ENCODE peak calls at places on chromosome X, in nine cellular contexts. V, N, L, G, T, Z, C, O and D are unnamed samples.

GRCh38 chrX:10516781-10517322 is 103.5 kb downstream of the MID1 start:
- DNase-seq in V (no peak), N (no peak), L (no peak), G (no peak), T (no peak), Z (no peak), C (no peak), O (no peak), D (no peak)

GRCh38 chrX:17075004-17075403 is 128.5 kb downstream of the REPS2 start:
- DNase-seq in V (no peak), N (peak), L (no peak), G (no peak), T (no peak), Z (no peak), C (no peak), O (no peak), D (no peak)

GRCh38 chrX:41543022-41543421 is 95.9 kb downstream of the NYX start:
- DNase-seq in V (no peak), N (no peak), L (no peak), G (no peak), T (no peak), Z (no peak), C (no peak), O (no peak), D (no peak)

GRCh38 chrX:40090050-40090804 is 7.5 kb downstream of the BCOR start:
- DNase-seq in V (peak), N (no peak), L (peak), G (no peak), T (no peak), Z (peak), C (no peak), O (no peak), D (no peak)

GRCh38 chrX:10119399-10119990 is 37.3 kb upstream of the CLCN4 start:
- DNase-seq in V (peak), N (peak), L (peak), G (peak), T (peak), Z (peak), C (peak), O (no peak), D (peak)

GRCh38 chrX:11757729-11758399 is at the start of gene MSL3:
- DNase-seq in V (peak), N (peak), L (peak), G (peak), T (no peak), Z (peak), C (peak), O (peak), D (peak)

GRCh38 chrX:42247241-42247640 is 323.9 kb upstream of the CASK start:
- DNase-seq in V (no peak), N (peak), L (no peak), G (no peak), T (no peak), Z (no peak), C (no peak), O (no peak), D (no peak)

GRCh38 chrX:22349116-22349515 is 76.4 kb downstream of the CBLL2 start:
- DNase-seq in V (no peak), N (peak), L (no peak), G (no peak), T (no peak), Z (no peak), C (no peak), O (no peak), D (no peak)

GRCh38 chrX:29466441-29466840 is 748.9 kb upstream of the MAGEB2 start:
- DNase-seq in V (no peak), N (no peak), L (no peak), G (no peak), T (no peak), Z (no peak), C (no peak), O (no peak), D (no peak)

GRCh38 chrX:38156838-38157237 is 63.8 kb downstream of the SRPX start:
- DNase-seq in V (no peak), N (no peak), L (no peak), G (no peak), T (no peak), Z (no peak), C (no peak), O (no peak), D (no peak)

GRCh38 chrX:47574609-47575325 is 7.5 kb upstream of the TIMP1 start:
- DNase-seq in V (peak), N (no peak), L (no peak), G (no peak), T (no peak), Z (no peak), C (peak), O (no peak), D (no peak)

GRCh38 chrX:21374994-21375794 is 976 bp downstream of the CNKSR2 start:
- DNase-seq in V (no peak), N (no peak), L (no peak), G (peak), T (no peak), Z (peak), C (no peak), O (peak), D (peak)

GRCh38 chrX:103640401-103641155 is 11.8 kb downstream of the TCEAL1 start:
- DNase-seq in V (peak), N (peak), L (no peak), G (no peak), T (no peak), Z (no peak), C (no peak), O (no peak), D (no peak)

GRCh38 chrX:143296521-143296920 is 220.8 kb downstream of the SPANXN3 start:
- DNase-seq in V (no peak), N (no peak), L (no peak), G (no peak), T (no peak), Z (no peak), C (no peak), O (no peak), D (no peak)

GRCh38 chrX:103918050-103918449 is 44.4 kb upstream of the TMSB15B start:
- DNase-seq in V (peak), N (peak), L (peak), G (peak), T (no peak), Z (peak), C (peak), O (peak), D (peak)

GRCh38 chrX:108573136-108573535 is 133.5 kb downstream of the COL4A5 start:
- DNase-seq in V (no peak), N (no peak), L (no peak), G (no peak), T (no peak), Z (no peak), C (no peak), O (no peak), D (no peak)

GRCh38 chrX:107629533-107629909 is 1.2 kb downstream of the PRPS1 start:
- DNase-seq in V (peak), N (peak), L (no peak), G (no peak), T (no peak), Z (no peak), C (peak), O (no peak), D (no peak)

GRCh38 chrX:1534321-1535168 is 2.4 kb downstream of the P2RY8 start:
- DNase-seq in V (no peak), N (no peak), L (peak), G (no peak), T (no peak), Z (peak), C (peak), O (no peak), D (no peak)

GRCh38 chrX:97743014-97743413 is 859.3 kb downstream of the RPA4 start:
- DNase-seq in V (no peak), N (no peak), L (no peak), G (no peak), T (no peak), Z (peak), C (peak), O (no peak), D (no peak)

GRCh38 chrX:154485150-154486051 is 1.0 kb downstream of the UBL4A start:
- DNase-seq in V (no peak), N (no peak), L (no peak), G (no peak), T (no peak), Z (peak), C (no peak), O (no peak), D (no peak)

GRCh38 chrX:123603516-123603915 is 129.3 kb downstream of the THOC2 start:
- DNase-seq in V (no peak), N (no peak), L (no peak), G (no peak), T (no peak), Z (no peak), C (no peak), O (no peak), D (no peak)

GRCh38 chrX:47662144-47662657 is 3.2 kb upstream of the UXT start:
- DNase-seq in V (peak), N (peak), L (no peak), G (no peak), T (peak), Z (no peak), C (peak), O (no peak), D (no peak)

GRCh38 chrX:133440081-133440796 is 24.9 kb upstream of the GPC4 start:
- DNase-seq in V (no peak), N (no peak), L (no peak), G (no peak), T (no peak), Z (no peak), C (no peak), O (no peak), D (no peak)

GRCh38 chrX:100413231-100413630 is 3.2 kb upstream of the PCDH19 start:
- DNase-seq in V (peak), N (peak), L (no peak), G (no peak), T (peak), Z (peak), C (peak), O (no peak), D (peak)

GRCh38 chrX:23832750-23833149 is 49.8 kb downstream of the SAT1 start:
- DNase-seq in V (no peak), N (no peak), L (no peak), G (no peak), T (no peak), Z (no peak), C (no peak), O (no peak), D (no peak)

GRCh38 chrX:115988825-115989224 is 181.7 kb upstream of the AGTR2 start:
- DNase-seq in V (peak), N (no peak), L (no peak), G (no peak), T (no peak), Z (no peak), C (peak), O (no peak), D (no peak)

GRCh38 chrX:56066016-56066415 is 166.1 kb upstream of the KLF8 start:
- DNase-seq in V (no peak), N (no peak), L (peak), G (no peak), T (no peak), Z (no peak), C (no peak), O (no peak), D (no peak)

GRCh38 chrX:133523094-133523493 is 107.8 kb upstream of the GPC4 start:
- DNase-seq in V (no peak), N (peak), L (no peak), G (no peak), T (no peak), Z (no peak), C (no peak), O (peak), D (no peak)

GRCh38 chrX:12974217-12974796 is 603 bp upstream of the TMSB4X start:
- DNase-seq in V (peak), N (peak), L (peak), G (no peak), T (no peak), Z (peak), C (peak), O (peak), D (peak)

DNA sequence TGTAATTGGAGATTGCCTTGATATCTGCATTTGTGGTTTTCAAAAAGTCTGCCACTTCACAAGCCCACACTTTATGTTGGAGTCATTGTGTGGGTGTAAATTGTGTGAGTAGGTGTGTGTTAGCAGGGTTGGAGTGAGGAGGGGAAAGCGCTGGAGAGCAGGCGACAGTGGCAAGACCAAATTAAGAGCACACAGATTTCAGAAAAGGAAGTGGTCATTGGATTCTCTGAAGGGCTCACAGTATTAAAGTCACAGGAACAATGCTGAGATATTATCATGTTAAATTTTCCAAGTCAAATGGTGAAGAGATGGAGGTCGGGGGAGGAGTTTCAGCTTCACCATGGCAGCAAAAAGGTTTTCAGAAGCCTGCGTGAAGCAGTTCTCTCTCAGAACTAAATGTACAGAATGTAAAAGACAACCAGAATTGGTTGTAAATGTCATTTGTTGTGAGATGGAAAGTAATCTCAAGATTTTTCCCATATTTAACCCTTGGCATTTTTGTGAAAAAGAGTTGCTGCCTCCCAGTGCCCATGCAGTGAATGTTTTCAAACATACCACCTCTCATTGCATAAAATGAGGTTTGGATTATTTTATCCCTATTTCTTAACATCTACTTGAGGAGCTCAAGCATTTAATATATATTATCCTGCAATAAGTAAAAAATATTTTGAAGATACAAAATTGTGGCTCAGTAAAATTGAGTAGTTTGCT is 265.9 kb downstream of the ZNF674 start:
- DNase-seq in V (peak), N (no peak), L (no peak), G (no peak), T (no peak), Z (no peak), C (peak), O (no peak), D (no peak)
- TF ChIP-seq CTCF in V (no peak), N (no peak), L (no peak), G (no peak), T (no peak), Z (no peak), C (no peak), O (no peak), D (no peak)

DNA sequence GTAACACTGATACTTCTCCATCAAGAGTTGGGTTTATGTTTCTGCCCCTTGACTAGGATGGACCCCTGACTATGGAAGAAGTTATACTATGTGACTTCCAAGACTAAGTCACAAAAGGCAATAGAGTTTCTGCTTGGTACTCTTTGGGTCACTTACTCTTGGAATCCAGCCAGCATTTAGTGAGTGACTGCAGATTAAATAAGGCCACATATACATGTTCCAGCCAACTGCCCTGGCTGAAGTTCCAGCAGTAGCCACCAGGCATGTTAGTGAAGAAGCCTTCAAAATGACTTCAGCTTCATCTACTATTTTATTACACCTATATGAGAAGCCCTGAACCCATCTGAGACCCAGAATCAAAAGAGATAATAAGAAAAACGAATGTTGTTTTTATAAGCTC is 524.0 kb downstream of the DMD start:
- DNase-seq in V (no peak), N (no peak), L (no peak), G (no peak), T (no peak), Z (no peak), C (no peak), O (peak), D (no peak)
- TF ChIP-seq CTCF in V (no peak), N (peak), L (no peak), G (peak), T (no peak), Z (no peak), C (no peak), O (no peak), D (peak)

GRCh38 chrX:53122013-53122412 is 28.1 kb downstream of the KANTR start:
- DNase-seq in V (no peak), N (no peak), L (no peak), G (no peak), T (no peak), Z (no peak), C (no peak), O (no peak), D (no peak)
- TF ChIP-seq CTCF in V (no peak), N (no peak), L (no peak), G (no peak), T (no peak), Z (no peak), C (no peak), O (no peak), D (no peak)

DNA sequence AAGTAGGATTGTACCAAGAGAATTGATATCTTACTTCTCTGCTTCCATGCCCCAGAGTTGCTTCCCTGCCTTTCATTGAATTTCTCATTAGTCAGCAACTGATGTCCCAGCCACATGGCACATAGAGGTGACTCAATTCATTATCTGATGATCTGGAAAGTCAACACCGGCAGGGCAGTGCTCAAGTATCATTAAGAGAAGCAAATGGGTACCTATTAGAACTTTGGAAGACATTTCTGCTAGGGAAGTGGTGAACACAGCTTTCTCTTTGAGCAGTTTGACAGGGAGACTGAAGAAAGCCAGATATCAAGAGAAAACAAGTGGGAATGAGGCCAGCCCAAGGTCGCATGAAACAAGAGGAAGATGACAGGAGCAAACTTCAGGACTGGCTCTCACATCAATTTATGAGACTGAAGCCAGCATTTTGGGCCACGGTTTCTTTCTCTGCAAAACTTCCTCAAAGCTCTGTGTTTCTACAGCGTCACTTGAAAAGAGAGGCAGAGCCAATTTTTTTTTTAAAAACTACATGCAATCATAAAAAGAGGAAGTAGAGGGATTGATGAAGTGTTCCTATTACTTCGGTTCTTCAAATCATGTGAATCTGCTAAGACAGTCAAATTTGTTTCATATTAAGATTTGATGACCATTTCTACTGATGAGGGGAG is 108.3 kb upstream of the RPS6KA3 start:
- DNase-seq in V (no peak), N (peak), L (peak), G (no peak), T (no peak), Z (no peak), C (peak), O (no peak), D (no peak)
- TF ChIP-seq CTCF in V (no peak), N (no peak), L (no peak), G (no peak), T (no peak), Z (no peak), C (no peak), O (no peak), D (no peak)